ENCODE peak calls at places on chromosomes 12 and 14, in ten cellular contexts. U is sigmoid colon, D is suprapubic skin, X is transverse colon, Q is endothelial cell of umbilical vein, O is esophagus muscularis mucosa, T is HepG2, V is K562, N is stomach, S is breast epithelium. I is an unnamed sample.

GRCh38 chr12:112340235-112340634 is 42.0 kb downstream of the HECTD4 start:
- DNase-seq in U (no peak), D (no peak), X (no peak), Q (no peak), O (no peak), T (no peak), V (no peak), N (no peak), S (no peak), I (no peak)

GRCh38 chr12:106120578-106121105 is 18.1 kb downstream of the NUAK1 start:
- DNase-seq in U (no peak), D (no peak), X (peak; percentile 31), Q (no peak), O (no peak), T (peak; percentile 84), V (no peak), N (no peak), S (no peak), I (no peak)

GRCh38 chr14:70662080-70662479 is 20.4 kb downstream of the TTC9 start:
- DNase-seq in U (no peak), D (no peak), X (no peak), Q (no peak), O (no peak), T (no peak), V (no peak), N (no peak), S (no peak), I (no peak)

GRCh38 chr14:103326078-103326477 is 8.0 kb upstream of the EIF5 start:
- DNase-seq in U (no peak), D (no peak), X (no peak), Q (no peak), O (no peak), T (no peak), V (no peak), N (no peak), S (no peak), I (no peak)

GRCh38 chr12:89257355-89257754 is 94.9 kb downstream of the DUSP6 start:
- DNase-seq in U (no peak), D (no peak), X (no peak), Q (no peak), O (no peak), T (no peak), V (no peak), N (no peak), S (no peak), I (no peak)

GRCh38 chr12:67193705-67194104 is 75.5 kb upstream of the CAND1 start:
- DNase-seq in U (no peak), D (no peak), X (no peak), Q (peak; percentile 24), O (no peak), T (peak; percentile 8), V (peak; percentile 16), N (no peak), S (no peak), I (no peak)

GRCh38 chr12:1680804-1681492 is 9.9 kb upstream of the ADIPOR2 start:
- DNase-seq in U (no peak), D (no peak), X (peak; percentile 50), Q (peak; percentile 95), O (no peak), T (no peak), V (no peak), N (no peak), S (no peak), I (no peak)

GRCh38 chr14:68208218-68208617 is 388.6 kb downstream of the RAD51B start:
- DNase-seq in U (no peak), D (no peak), X (no peak), Q (no peak), O (no peak), T (no peak), V (no peak), N (no peak), S (no peak), I (no peak)

GRCh38 chr12:48000878-48001321 is 3.4 kb downstream of the COL2A1 start:
- DNase-seq in U (peak; percentile 59), D (no peak), X (no peak), Q (peak; percentile 44), O (no peak), T (no peak), V (no peak), N (no peak), S (peak; percentile 52), I (peak; percentile 53)

GRCh38 chr12:27261866-27262265 is 17.8 kb downstream of the STK38L start:
- DNase-seq in U (no peak), D (no peak), X (no peak), Q (no peak), O (no peak), T (no peak), V (no peak), N (no peak), S (no peak), I (no peak)

GRCh38 chr14:100192672-100193416 is 33.4 kb upstream of the DEGS2 start:
- DNase-seq in U (peak; percentile 99), D (peak; percentile 100), X (peak; percentile 100), Q (peak; percentile 97), O (peak; percentile 100), T (peak; percentile 96), V (peak; percentile 97), N (peak; percentile 100), S (peak; percentile 100), I (peak; percentile 100)
- TF ChIP-seq POLR2A in U (peak; percentile 42), D (no peak), X (peak; percentile 33), Q (no peak), O (peak; percentile 39), T (peak; percentile 67), V (peak; percentile 57), N (no peak), S (peak; percentile 42), I (peak; percentile 69)

GRCh38 chr12:54395545-54395944 is 11.0 kb upstream of the ZNF385A start:
- DNase-seq in U (no peak), D (no peak), X (no peak), Q (no peak), O (no peak), T (no peak), V (no peak), N (no peak), S (no peak), I (no peak)

GRCh38 chr12:54393350-54393655 is 8.8 kb upstream of the ZNF385A start:
- DNase-seq in U (no peak), D (peak; percentile 64), X (no peak), Q (no peak), O (no peak), T (no peak), V (no peak), N (no peak), S (no peak), I (no peak)

GRCh38 chr12:54393743-54394142 is 9.2 kb upstream of the ZNF385A start:
- DNase-seq in U (no peak), D (no peak), X (no peak), Q (no peak), O (no peak), T (no peak), V (no peak), N (no peak), S (no peak), I (no peak)

GRCh38 chr12:54394986-54395385 is 10.5 kb upstream of the ZNF385A start:
- DNase-seq in U (no peak), D (no peak), X (no peak), Q (no peak), O (no peak), T (no peak), V (no peak), N (no peak), S (no peak), I (no peak)

DNA sequence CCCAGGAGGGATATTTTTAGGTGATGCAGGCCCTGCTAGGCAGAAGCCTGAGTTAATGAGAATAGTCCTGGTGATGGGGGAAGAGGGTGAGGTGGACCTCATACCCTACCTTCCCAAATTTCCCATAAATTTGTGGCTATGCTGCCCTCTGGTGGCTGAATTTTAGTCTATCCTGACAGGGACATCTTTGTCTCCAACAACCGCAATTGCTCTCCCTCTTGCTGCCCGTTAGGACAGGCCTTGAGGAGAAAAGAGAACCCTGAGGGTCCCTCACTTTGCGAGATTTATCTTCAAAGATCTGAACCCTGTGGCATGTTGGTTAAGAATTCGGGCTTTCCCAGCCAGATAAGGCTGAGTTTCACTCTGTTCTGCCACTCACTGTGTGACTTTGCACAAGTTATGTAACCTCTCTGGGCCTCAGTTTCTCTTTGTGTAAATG is 9.8 kb upstream of the ZNF385A start:
- DNase-seq in U (no peak), D (no peak), X (peak; percentile 57), Q (no peak), O (no peak), T (peak; percentile 25), V (peak; percentile 65), N (peak; percentile 56), S (no peak), I (no peak)
- TF ChIP-seq POLR2AphosphoS5 in U (peak; percentile 46), D (no peak), X (no peak), Q (no peak), O (peak; percentile 23), T (no peak), V (no peak), N (no peak), S (no peak), I (no peak)

GRCh38 chr12:32233568-32233967 is 126.9 kb downstream of the BICD1 start:
- DNase-seq in U (no peak), D (no peak), X (no peak), Q (no peak), O (no peak), T (no peak), V (no peak), N (no peak), S (no peak), I (no peak)
- TF ChIP-seq CTCF in U (no peak), D (no peak), X (no peak), Q (no peak), O (no peak), T (no peak), V (no peak), N (no peak), S (no peak), I (no peak)

GRCh38 chr12:64625243-64626077 is 15.2 kb downstream of the RASSF3 start:
- DNase-seq in U (peak; percentile 93), D (peak; percentile 68), X (peak; percentile 54), Q (peak; percentile 96), O (no peak), T (peak; percentile 85), V (peak; percentile 26), N (peak; percentile 47), S (no peak), I (no peak)
- TF ChIP-seq POLR2A in U (peak; percentile 24), D (no peak), X (peak; percentile 39), Q (peak; percentile 36), O (no peak), T (peak; percentile 56), V (peak; percentile 62), N (no peak), S (no peak), I (no peak)

I was measured in upper lobe of left lung.